ENCODE peak calls at places on chromosome 5, in ten cellular contexts. E is brain microvascular endothelial cell; A is choroid plexus epithelial cell; N is astrocyte of the spinal cord; D is right atrium auricular region; G is breast epithelium; K is skeletal muscle cell; M is naive thymus-derived CD4-positive, alpha-beta T cell; O is GM12865; Z is PC-3. F is an unnamed sample.

GRCh38 chr5:109694451-109694891 is 4.7 kb downstream of the MAN2A1 start:
- DNase-seq in E (no peak), A (no peak), N (peak; percentile 51), D (no peak), G (no peak), K (no peak), M (no peak), O (no peak), Z (peak; percentile 75), F (no peak)

GRCh38 chr5:124231794-124232193 is 514.6 kb downstream of the ZNF608 start:
- DNase-seq in E (no peak), A (no peak), N (no peak), D (no peak), G (no peak), K (no peak), M (no peak), O (no peak), Z (no peak), F (no peak)

GRCh38 chr5:137340899-137341298 is 158.2 kb downstream of the SPOCK1 start:
- DNase-seq in E (no peak), A (no peak), N (no peak), D (no peak), G (no peak), K (no peak), M (no peak), O (no peak), Z (no peak), F (no peak)

GRCh38 chr5:141245250-141245717 is at the start of gene PCDHB15:
- DNase-seq in E (no peak), A (no peak), N (no peak), D (no peak), G (no peak), K (no peak), M (no peak), O (no peak), Z (no peak), F (no peak)

GRCh38 chr5:159824188-159825153 is 91.8 kb upstream of the ADRA1B start:
- DNase-seq in E (no peak), A (no peak), N (no peak), D (peak; percentile 42), G (no peak), K (no peak), M (no peak), O (no peak), Z (peak; percentile 68), F (no peak)

GRCh38 chr5:67334383-67334782 is 137.8 kb upstream of the CD180 start:
- DNase-seq in E (no peak), A (no peak), N (no peak), D (no peak), G (no peak), K (no peak), M (no peak), O (no peak), Z (no peak), F (no peak)

GRCh38 chr5:113807384-113808053 is 294.0 kb downstream of the YTHDC2 start:
- DNase-seq in E (no peak), A (no peak), N (peak; percentile 13), D (no peak), G (no peak), K (no peak), M (no peak), O (no peak), Z (no peak), F (no peak)

GRCh38 chr5:175378444-175379028 is 65.4 kb downstream of the DRD1 start:
- DNase-seq in E (no peak), A (no peak), N (peak; percentile 92), D (no peak), G (no peak), K (no peak), M (no peak), O (no peak), Z (peak; percentile 91), F (no peak)

GRCh38 chr5:163347671-163348070 is 89.7 kb upstream of the CCNG1 start:
- DNase-seq in E (peak; percentile 51), A (peak; percentile 80), N (peak; percentile 72), D (no peak), G (peak; percentile 19), K (peak; percentile 16), M (no peak), O (peak; percentile 76), Z (peak; percentile 82), F (no peak)

GRCh38 chr5:141902416-141902815 is 21.3 kb upstream of the DELE1 start:
- DNase-seq in E (no peak), A (no peak), N (no peak), D (no peak), G (no peak), K (no peak), M (no peak), O (no peak), Z (no peak), F (no peak)

GRCh38 chr5:164296603-164297080 is 791.2 kb downstream of the MAT2B start:
- DNase-seq in E (no peak), A (peak; percentile 17), N (peak; percentile 24), D (no peak), G (no peak), K (no peak), M (no peak), O (no peak), Z (no peak), F (no peak)

GRCh38 chr5:74020488-74020887 is 394.5 kb downstream of the ARHGEF28 start:
- DNase-seq in E (no peak), A (no peak), N (no peak), D (no peak), G (no peak), K (no peak), M (no peak), O (no peak), Z (no peak), F (peak; percentile 62)

GRCh38 chr5:97906135-97906534 is 723.1 kb upstream of the RIOK2 start:
- DNase-seq in E (no peak), A (no peak), N (no peak), D (no peak), G (no peak), K (no peak), M (no peak), O (no peak), Z (no peak), F (no peak)

GRCh38 chr5:161546463-161547301 is at the start of gene GABRB2:
- DNase-seq in E (no peak), A (peak; percentile 21), N (peak; percentile 60), D (peak; percentile 72), G (no peak), K (no peak), M (no peak), O (peak; percentile 78), Z (no peak), F (peak; percentile 80)

GRCh38 chr5:83025690-83026472 is 51.3 kb downstream of the TMEM167A start:
- DNase-seq in E (no peak), A (no peak), N (no peak), D (no peak), G (no peak), K (no peak), M (no peak), O (no peak), Z (no peak), F (no peak)

GRCh38 chr5:83022334-83022733 is 54.9 kb downstream of the TMEM167A start:
- DNase-seq in E (no peak), A (no peak), N (no peak), D (no peak), G (no peak), K (no peak), M (no peak), O (no peak), Z (no peak), F (no peak)

GRCh38 chr5:83029912-83030311 is 47.3 kb downstream of the TMEM167A start:
- DNase-seq in E (peak; percentile 68), A (peak; percentile 66), N (peak; percentile 63), D (no peak), G (no peak), K (peak; percentile 25), M (no peak), O (no peak), Z (no peak), F (no peak)

GRCh38 chr5:83026930-83027687 is 50.1 kb downstream of the TMEM167A start:
- DNase-seq in E (no peak), A (peak; percentile 23), N (no peak), D (no peak), G (no peak), K (no peak), M (no peak), O (peak; percentile 37), Z (no peak), F (no peak)

GRCh38 chr5:83026507-83026906 is 50.7 kb downstream of the TMEM167A start:
- DNase-seq in E (no peak), A (no peak), N (no peak), D (no peak), G (no peak), K (no peak), M (no peak), O (peak; percentile 24), Z (no peak), F (no peak)
- H3K4me3 ChIP-seq in E (no peak overlapping the region), A (no peak overlapping the region), N (no peak overlapping the region), D (no peak overlapping the region), G (no peak overlapping the region), K (no peak overlapping the region), M (no peak overlapping the region), O (no peak overlapping the region), Z (no peak overlapping the region), F (no peak overlapping the region)

DNA sequence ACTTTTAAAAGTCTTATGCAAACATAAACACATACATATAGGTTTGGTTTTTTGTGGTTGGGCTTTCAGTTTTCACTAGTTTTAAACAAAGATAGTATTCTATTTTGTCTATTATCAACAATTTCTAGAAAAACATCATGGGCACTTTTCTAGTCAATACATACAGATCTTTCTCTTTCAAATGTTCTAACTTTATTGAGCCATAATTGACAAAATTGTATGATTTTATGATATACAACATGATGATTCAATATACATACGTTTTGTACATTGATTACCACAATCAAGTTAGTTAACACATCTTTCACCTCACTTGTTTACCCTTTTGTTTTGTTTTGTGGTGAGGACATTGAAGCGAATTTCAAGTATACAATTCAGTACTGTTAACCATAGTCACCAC is 265.9 kb downstream of the MCTP1 start:
- DNase-seq in E (no peak), A (no peak), N (no peak), D (no peak), G (no peak), K (no peak), M (no peak), O (no peak), Z (no peak), F (no peak)
- H3K4me3 ChIP-seq in E (no peak overlapping the region), A (no peak overlapping the region), N (no peak overlapping the region), D (no peak overlapping the region), G (no peak overlapping the region), K (no peak overlapping the region), M (no peak overlapping the region), O (no peak overlapping the region), Z (no peak overlapping the region), F (no peak overlapping the region)

DNA sequence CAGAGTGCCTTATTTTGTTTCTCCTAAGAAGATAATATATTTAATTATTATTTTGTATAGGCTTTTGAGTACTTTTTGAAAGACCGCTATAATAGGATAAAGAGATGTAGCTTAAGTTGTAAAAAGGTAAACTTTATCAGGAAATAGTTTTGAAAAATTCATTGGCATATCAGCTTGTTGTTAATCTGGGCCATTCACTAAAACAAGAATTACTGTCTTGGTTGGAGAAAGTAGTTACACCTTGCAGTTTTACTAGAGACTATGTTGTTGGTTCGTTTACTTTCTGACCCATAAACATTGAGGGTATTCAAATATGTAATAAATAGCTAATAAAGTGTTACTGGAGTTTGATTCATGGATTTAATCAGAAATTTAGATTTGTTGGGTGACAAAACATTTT is 33.7 kb downstream of the TNPO1 start:
- DNase-seq in E (no peak), A (no peak), N (no peak), D (no peak), G (no peak), K (no peak), M (no peak), O (no peak), Z (no peak), F (no peak)
- H3K4me3 ChIP-seq in E (peak overlapping the region; percentile 88), A (peak overlapping the region; percentile 87), N (peak overlapping the region; percentile 80), D (peak overlapping the region; percentile 92), G (peak overlapping the region; percentile 62), K (peak overlapping the region; percentile 79), M (peak overlapping the region; percentile 8), O (peak overlapping the region; percentile 84), Z (peak overlapping the region; percentile 78), F (peak overlapping the region; percentile 83)

GRCh38 chr5:64505769-64506566 is at the start of gene RGS7BP:
- DNase-seq in E (peak; percentile 24), A (peak; percentile 53), N (peak; percentile 52), D (no peak), G (no peak), K (peak; percentile 2), M (no peak), O (peak; percentile 35), Z (peak; percentile 52), F (peak; percentile 82)
- H3K4me3 ChIP-seq in E (peak within 1 kb of the TSS; percentile 53), A (peak within 1 kb of the TSS; percentile 51), N (peak within 1 kb of the TSS; percentile 31), D (peak within 1 kb of the TSS; percentile 64), G (peak within 1 kb of the TSS; percentile 46), K (peak within 1 kb of the TSS; percentile 46), M (no peak within 1 kb of the TSS), O (no peak within 1 kb of the TSS), Z (peak within 1 kb of the TSS; percentile 82), F (peak within 1 kb of the TSS; percentile 43)